ENCODE peak calls at places on chromosomes 7 and 10, in four cellular contexts. L is K562, R is IMR-90, M is A549. B is an unnamed sample.
A peak's percentile ranks its signal among the peaks of the same experiment; 100 is the strongest.

GRCh38 chr7:27116962-27117686 is 13.4 kb downstream of the HOXA4 start:
- DNase-seq in L (no peak), R (peak; percentile 28), M (no peak), B (no peak)

GRCh38 chr7:1351881-1352625 is 107.2 kb downstream of the MICALL2 start:
- DNase-seq in L (no peak), R (no peak), M (no peak), B (no peak)

GRCh38 chr7:129684777-129685176 is 73.3 kb downstream of the NRF1 start:
- DNase-seq in L (no peak), R (no peak), M (no peak), B (no peak)

GRCh38 chr7:55939514-55940123 is 12.1 kb upstream of the MRPS17 start:
- DNase-seq in L (no peak), R (no peak), M (no peak), B (no peak)

GRCh38 chr10:78520737-78521430 is 487.2 kb downstream of the RPS24 start:
- DNase-seq in L (no peak), R (peak; percentile 65), M (peak; percentile 78), B (no peak)

GRCh38 chr7:129089521-129090212 is 34.8 kb upstream of the TNPO3 start:
- DNase-seq in L (no peak), R (no peak), M (no peak), B (no peak)

GRCh38 chr10:83312570-83312969 is 826.7 kb upstream of the GHITM start:
- DNase-seq in L (no peak), R (no peak), M (no peak), B (no peak)

GRCh38 chr7:7212612-7213011 is 30.3 kb downstream of the C1GALT1 start:
- DNase-seq in L (no peak), R (no peak), M (no peak), B (no peak)

GRCh38 chr7:135597181-135597925 is 39.6 kb downstream of the NUP205 start:
- DNase-seq in L (no peak), R (peak; percentile 28), M (no peak), B (no peak)

GRCh38 chr7:90298145-90299038 is 22.7 kb downstream of the FAM237B start:
- DNase-seq in L (no peak), R (peak; percentile 75), M (peak; percentile 63), B (no peak)

GRCh38 chr7:132614428-132615076 is 38.3 kb upstream of the PLXNA4 start:
- DNase-seq in L (no peak), R (no peak), M (no peak), B (no peak)

GRCh38 chr7:94417921-94418320 is 23.2 kb downstream of the COL1A2 start:
- DNase-seq in L (no peak), R (no peak), M (no peak), B (no peak)

GRCh38 chr7:157936976-157937375 is 600.2 kb downstream of the DNAJB6 start:
- DNase-seq in L (no peak), R (no peak), M (no peak), B (no peak)

GRCh38 chr10:778626-779330 is 89.3 kb upstream of the DIP2C start:
- DNase-seq in L (no peak), R (peak; percentile 28), M (no peak), B (peak; percentile 45)

GRCh38 chr10:91420868-91421267 is 10.7 kb downstream of the HECTD2 start:
- DNase-seq in L (no peak), R (peak; percentile 62), M (no peak), B (no peak)

GRCh38 chr7:41096921-41097320 is 606.0 kb downstream of the INHBA start:
- DNase-seq in L (no peak), R (peak; percentile 98), M (no peak), B (no peak)

GRCh38 chr10:74825033-74825370 is 1.4 kb upstream of the KAT6B start:
- DNase-seq in L (peak; percentile 76), R (no peak), M (peak; percentile 31), B (no peak)

GRCh38 chr7:46189255-46189790 is 268.3 kb upstream of the IGFBP3 start:
- DNase-seq in L (no peak), R (peak; percentile 27), M (no peak), B (peak; percentile 19)

GRCh38 chr7:22587322-22587721 is 87.3 kb upstream of the STEAP1B start:
- DNase-seq in L (no peak), R (no peak), M (no peak), B (no peak)

GRCh38 chr10:92810934-92811532 is 37.3 kb upstream of the EXOC6 start:
- DNase-seq in L (no peak), R (no peak), M (no peak), B (no peak)

GRCh38 chr10:119368991-119369869 is 161.9 kb downstream of the GRK5 start:
- DNase-seq in L (no peak), R (no peak), M (no peak), B (no peak)

GRCh38 chr10:930415-931325 is 835 bp downstream of the LARP4B start:
- DNase-seq in L (peak; percentile 61), R (peak; percentile 30), M (peak; percentile 50), B (peak; percentile 65)

GRCh38 chr10:93580824-93581223 is 14.4 kb downstream of the FFAR4 start:
- DNase-seq in L (no peak), R (peak; percentile 33), M (no peak), B (no peak)

GRCh38 chr10:8060704-8061121 is 6.2 kb downstream of the GATA3 start:
- DNase-seq in L (no peak), R (no peak), M (no peak), B (no peak)

DNA sequence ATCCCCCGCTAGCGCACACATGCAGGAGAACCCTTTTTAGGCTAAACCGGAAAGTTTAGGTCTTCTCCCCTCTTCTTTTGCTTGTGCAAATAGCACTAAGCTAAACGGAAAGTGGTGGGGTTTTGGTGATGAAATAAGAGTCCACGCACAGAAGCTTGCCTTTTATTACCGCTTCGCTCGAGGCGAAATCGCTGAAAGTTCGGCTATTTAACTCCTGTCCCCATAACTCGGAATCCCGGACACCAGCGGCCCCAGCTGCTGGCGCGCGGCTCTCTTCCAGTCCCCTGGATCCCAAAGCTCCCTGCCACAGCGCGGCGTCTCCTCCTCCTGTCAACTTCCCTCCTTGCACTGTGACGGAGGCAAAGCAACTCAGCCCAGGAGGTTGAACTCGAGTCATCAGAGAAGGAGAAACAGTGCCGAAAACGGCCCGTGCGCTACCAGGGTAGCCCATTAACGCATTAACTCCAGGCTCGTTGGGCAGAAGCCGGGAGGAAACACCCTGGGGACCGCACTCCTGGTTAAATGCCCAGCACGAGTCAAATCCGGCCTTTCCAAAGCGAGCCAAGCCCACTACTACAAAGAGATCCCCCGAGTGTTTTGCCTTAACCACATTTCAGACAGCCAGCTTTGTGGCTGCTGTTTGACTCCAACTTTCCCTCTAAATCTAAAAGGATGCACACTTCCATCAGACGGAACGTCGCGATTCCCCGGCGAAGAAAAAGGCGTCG is 1.3 kb downstream of the SEMA3D start:
- DNase-seq in L (no peak), R (peak; percentile 61), M (peak; percentile 9), B (no peak)
- TF ChIP-seq MAFK in L (no peak), R (no peak), M (no peak), B (no peak)

GRCh38 chr7:8511810-8512209 is 78.4 kb downstream of the NXPH1 start:
- DNase-seq in L (no peak), R (no peak), M (no peak), B (no peak)
- TF ChIP-seq MAFK in L (no peak), R (no peak), M (no peak), B (no peak)

DNA sequence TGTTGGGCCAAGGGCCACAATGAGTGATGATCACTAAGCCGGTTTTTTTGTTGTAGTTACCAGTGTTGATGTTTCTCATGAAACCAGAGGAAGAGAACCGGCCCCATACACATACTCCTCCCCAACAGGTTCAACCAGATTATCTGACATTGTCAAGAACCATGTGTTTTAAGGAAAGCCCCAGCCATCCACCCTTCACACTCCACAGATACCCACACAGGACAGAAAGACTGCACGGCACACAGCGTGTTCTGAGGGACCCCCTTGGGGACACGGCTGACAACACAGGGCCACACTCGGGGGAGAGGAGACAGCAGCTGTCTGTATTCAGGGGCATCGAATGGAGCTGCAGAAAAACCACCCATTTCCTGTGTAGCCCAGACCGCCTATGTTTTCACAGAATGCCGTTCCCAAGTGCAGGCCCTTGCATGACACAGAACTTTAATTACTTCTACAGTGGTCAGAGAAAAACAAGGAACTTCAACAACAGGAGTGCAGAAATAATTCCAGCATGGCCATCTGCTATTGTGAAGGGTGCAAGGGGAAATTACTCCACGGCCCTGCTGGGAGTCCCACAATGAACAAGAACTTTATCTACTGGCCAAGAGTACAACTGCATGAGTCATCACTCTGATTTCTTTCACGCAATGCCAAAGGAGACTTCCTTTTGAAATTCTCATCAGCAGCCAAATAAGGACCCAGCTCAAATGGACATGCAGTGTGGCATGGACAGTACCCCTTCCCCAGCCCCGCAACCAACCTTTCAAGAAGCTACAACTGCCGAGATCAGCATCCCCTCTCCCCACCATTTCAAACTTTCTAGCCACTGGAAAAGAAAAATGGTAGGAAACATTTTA is 2.3 kb downstream of the KLF6 start:
- DNase-seq in L (peak; percentile 33), R (peak; percentile 96), M (no peak), B (no peak)
- TF ChIP-seq MAFK in L (peak; percentile 62), R (peak; percentile 26), M (no peak), B (no peak)

DNA sequence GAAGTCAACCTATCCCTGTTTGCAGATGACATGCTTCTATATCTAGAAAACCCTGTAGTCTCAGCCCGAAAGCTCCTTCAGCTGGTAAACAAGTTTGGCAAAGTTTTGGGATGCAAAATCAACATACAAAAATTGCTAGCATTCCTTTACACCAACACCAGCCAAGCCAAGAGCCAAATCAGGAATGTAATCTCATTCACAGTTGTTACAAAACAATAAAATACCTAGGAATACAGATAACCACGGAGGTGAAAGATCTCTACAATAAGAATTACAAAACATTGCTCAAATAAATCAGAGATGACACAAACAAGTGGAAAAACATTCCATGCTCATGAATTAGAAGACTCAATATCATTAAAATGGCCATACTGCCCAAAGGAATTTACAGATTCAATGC is 50.4 kb upstream of the ZNF365 start:
- DNase-seq in L (no peak), R (no peak), M (no peak), B (no peak)
- TF ChIP-seq MAFK in L (no peak), R (no peak), M (no peak), B (no peak)

GRCh38 chr7:155706376-155706775 is 61.9 kb downstream of the RBM33 start:
- DNase-seq in L (no peak), R (no peak), M (no peak), B (no peak)
- TF ChIP-seq MAFK in L (no peak), R (peak; percentile 15), M (peak; percentile 50), B (no peak)

B was measured in H1.